ENCODE peak calls at places on chromosomes 7 and 10, in ten cellular contexts. E, U, N, T, S, O, G, I, J and Z are unnamed samples.

GRCh38 chr10:75176046-75176445 is 34.5 kb upstream of the VDAC2 start:
- DNase-seq in U (no peak), S (no peak), I (no peak), E (no peak), O (no peak), T (no peak), G (no peak), J (no peak), N (no peak), Z (no peak)

GRCh38 chr10:5656737-5657579 is 9.4 kb downstream of the ASB13 start:
- DNase-seq in J (no peak), N (no peak), I (no peak), O (no peak), E (no peak), S (no peak), U (no peak), G (no peak), T (no peak), Z (no peak)

GRCh38 chr7:43112941-43113621 is 634 bp downstream of the HECW1 start:
- DNase-seq in E (peak; percentile 46), I (no peak), N (peak; percentile 36), G (peak; percentile 62), U (peak; percentile 36), S (no peak), T (peak; percentile 45), O (no peak), J (no peak), Z (no peak)

GRCh38 chr7:115354925-115355324 is 433.0 kb downstream of the MDFIC start:
- DNase-seq in J (no peak), I (no peak), U (no peak), E (no peak), N (no peak), O (no peak), T (no peak), S (no peak), G (no peak), Z (no peak)

GRCh38 chr7:151276651-151277590 is 28.4 kb upstream of the SMARCD3 start:
- DNase-seq in G (peak; percentile 93), S (peak; percentile 65), U (peak; percentile 60), J (peak; percentile 18), I (no peak), E (peak; percentile 57), N (peak; percentile 71), O (peak; percentile 74), T (peak; percentile 77), Z (no peak)

GRCh38 chr10:51706225-51706624 is 6.8 kb upstream of the CSTF2T start:
- DNase-seq in N (no peak), G (peak; percentile 73), O (peak; percentile 92), J (no peak), S (no peak), E (peak; percentile 17), U (no peak), T (no peak), I (peak; percentile 90), Z (no peak)

GRCh38 chr10:126131338-126131737 is 235.0 kb downstream of the FANK1 start:
- DNase-seq in O (no peak), U (no peak), E (no peak), J (no peak), G (no peak), I (no peak), S (no peak), T (no peak), N (no peak), Z (no peak)

GRCh38 chr10:71381611-71382010 is 15.1 kb upstream of the CDH23 start:
- DNase-seq in S (no peak), U (no peak), T (no peak), G (no peak), N (no peak), I (no peak), E (no peak), O (no peak), J (no peak), Z (no peak)

GRCh38 chr7:31896929-31897328 is 173.3 kb downstream of the PDE1C start:
- DNase-seq in U (no peak), T (no peak), O (no peak), G (no peak), E (no peak), N (no peak), J (no peak), S (no peak), I (no peak), Z (no peak)

GRCh38 chr10:26292058-26292457 is 75.5 kb downstream of the GAD2 start:
- DNase-seq in T (no peak), S (no peak), N (peak; percentile 79), U (no peak), G (no peak), J (no peak), I (no peak), E (no peak), O (no peak), Z (no peak)

GRCh38 chr10:21985541-21985940 is 18.0 kb downstream of the DNAJC1 start:
- DNase-seq in O (no peak), I (no peak), U (no peak), N (no peak), T (no peak), G (peak; percentile 17), S (no peak), E (no peak), J (no peak), Z (no peak)